ENCODE peak calls at places on chromosomes 5 and 9, in six cellular contexts. Z, I, D, B, A and F are unnamed samples.
A peak's percentile ranks its signal among the peaks of the same experiment; 100 is the strongest.

GRCh38 chr5:149990518-149991376 is 9.7 kb downstream of the TIGD6 start:
- DNase-seq in Z (peak; percentile 67), I (peak; percentile 73), B (peak; percentile 83), D (peak; percentile 74), A (peak; percentile 79), F (peak; percentile 95)

GRCh38 chr5:39068099-39068498 is 6.1 kb downstream of the RICTOR start:
- DNase-seq in B (no peak), I (no peak), D (no peak), A (no peak), Z (no peak), F (no peak)

GRCh38 chr9:131447148-131447547 is 53.3 kb downstream of the PRRC2B start:
- DNase-seq in B (no peak), D (no peak), I (no peak), A (no peak), Z (no peak), F (no peak)

GRCh38 chr9:108688051-108688450 is 167.7 kb downstream of the ACTL7B start:
- DNase-seq in A (no peak), I (no peak), B (no peak), D (no peak), Z (no peak), F (no peak)

GRCh38 chr5:17918373-17919104 is 284.3 kb downstream of the TAF11L14 start:
- DNase-seq in Z (peak; percentile 50), I (no peak), B (no peak), D (no peak), A (no peak), F (no peak)

GRCh38 chr5:132506094-132506692 is 15.6 kb upstream of the IRF1 start:
- DNase-seq in I (no peak), B (no peak), D (no peak), A (peak; percentile 52), Z (peak; percentile 17), F (peak; percentile 50)

GRCh38 chr9:114290561-114290986 is 32.3 kb upstream of the ORM1 start:
- DNase-seq in I (no peak), A (no peak), Z (no peak), B (peak; percentile 45), D (peak; percentile 22), F (no peak)

GRCh38 chr5:132462856-132463745 is 27.5 kb downstream of the IRF1 start:
- DNase-seq in A (no peak), D (no peak), I (no peak), B (no peak), Z (no peak), F (no peak)